ENCODE peak calls at places on chromosomes 13 and 19, in nine cellular contexts. V is stomach, A is uterus, S is OCI-LY7, B is Peyer's patch, G is Panc1, Q is GM23338, R is cardiac muscle cell, Y is IMR-90. C is an unnamed sample. For H3K4me1, the result is how much of the 10 kb centered on the place peaks cover.

GRCh38 chr13:101514695-101515275 is 62.3 kb downstream of the ITGBL1 start:
- DNase-seq in S (peak), Y (peak), G (no peak), B (no peak), A (no peak), Q (peak), R (peak), V (no peak), C (peak)

GRCh38 chr13:99352351-99353271 is 45.4 kb upstream of the GPR183 start:
- DNase-seq in A (no peak), V (no peak), G (no peak), B (no peak), R (no peak), Q (no peak), Y (no peak), S (no peak), C (no peak)

GRCh38 chr13:72244788-72245187 is 377.8 kb upstream of the DACH1 start:
- DNase-seq in R (no peak), G (no peak), V (no peak), B (no peak), Y (no peak), S (no peak), A (no peak), Q (no peak), C (no peak)

GRCh38 chr19:6103217-6103644 is 7.1 kb downstream of the RFX2 start:
- DNase-seq in V (peak), Q (no peak), Y (peak), A (peak), B (no peak), G (no peak), R (no peak), S (no peak), C (no peak)

GRCh38 chr19:32876919-32877285 is 7.3 kb upstream of the SLC7A9 start:
- DNase-seq in G (no peak), A (no peak), R (no peak), S (no peak), Q (no peak), V (no peak), Y (peak), B (peak), C (no peak)

GRCh38 chr13:93244141-93244917 is 17.7 kb downstream of the GPC6 start:
- DNase-seq in Y (peak), Q (no peak), A (no peak), R (peak), V (no peak), S (no peak), B (no peak), G (no peak), C (no peak)

GRCh38 chr13:26280822-26281221 is 26.9 kb downstream of the CDK8 start:
- DNase-seq in G (no peak), Q (peak), Y (no peak), B (no peak), R (no peak), A (no peak), V (no peak), S (no peak), C (peak)

GRCh38 chr19:42376177-42376555 is 13.9 kb downstream of the CNFN start:
- DNase-seq in B (no peak), A (no peak), G (no peak), R (no peak), Q (no peak), S (no peak), V (no peak), Y (no peak), C (no peak)

GRCh38 chr13:49681837-49682236 is 9.4 kb downstream of the EBPL start:
- DNase-seq in Y (peak), R (no peak), V (no peak), B (no peak), S (no peak), A (no peak), Q (no peak), G (no peak), C (no peak)

GRCh38 chr13:26133851-26134250 is 82.0 kb upstream of the SHISA2 start:
- DNase-seq in Q (peak), Y (no peak), V (no peak), S (no peak), A (no peak), G (no peak), R (no peak), B (no peak), C (no peak)

GRCh38 chr19:1081301-1082164 is 13.6 kb downstream of the POLR2E start:
- DNase-seq in B (no peak), Q (peak), G (no peak), V (no peak), R (no peak), S (no peak), Y (no peak), A (no peak), C (no peak)

GRCh38 chr13:23984541-23984940 is 87.2 kb upstream of the C1QTNF9B start:
- DNase-seq in Q (no peak), V (peak), R (no peak), S (no peak), G (no peak), Y (no peak), A (peak), B (no peak), C (no peak)

GRCh38 chr13:107576430-107576829 is 638.9 kb downstream of the LIG4 start:
- DNase-seq in A (no peak), Y (peak), G (no peak), R (no peak), Q (no peak), V (no peak), S (no peak), B (no peak), C (no peak)

GRCh38 chr19:41997121-41997850 is 3.3 kb upstream of the ATP1A3 start:
- DNase-seq in A (no peak), Q (peak), B (no peak), R (peak), Y (peak), V (peak), S (peak), G (no peak), C (no peak)

GRCh38 chr19:4403005-4403761 is 743 bp downstream of the CHAF1A start:
- DNase-seq in A (no peak), R (no peak), B (peak), S (peak), V (no peak), Q (peak), Y (no peak), G (no peak), C (no peak)

GRCh38 chr19:50928841-50929240 is 17.6 kb upstream of the KLK4 start:
- DNase-seq in B (no peak), Q (peak), R (no peak), S (no peak), Y (no peak), G (no peak), A (no peak), V (no peak), C (no peak)

GRCh38 chr19:51025809-51026553 is 435 bp downstream of the KLK11 start:
- DNase-seq in S (no peak), A (no peak), V (peak), R (no peak), Q (no peak), Y (no peak), G (no peak), B (no peak), C (no peak)

GRCh38 chr19:17797397-17798201 is 2.7 kb downstream of the B3GNT3 start:
- DNase-seq in Q (no peak), B (peak), A (no peak), R (no peak), G (peak), Y (no peak), S (no peak), V (peak), C (peak)

GRCh38 chr19:7326105-7326877 is 22.4 kb upstream of the ARHGEF18 start:
- DNase-seq in Q (peak), R (no peak), G (peak), S (peak), A (no peak), V (no peak), B (peak), Y (no peak), C (peak)

GRCh38 chr13:48530833-48531232 is 2.0 kb downstream of the RCBTB2 start:
- DNase-seq in S (peak), B (no peak), R (no peak), A (no peak), V (no peak), Y (no peak), G (no peak), Q (no peak), C (no peak)
- H3K4me1 ChIP-seq in S (half or more), B (under half), R (under half), A (under half), V (under half), Y (under half), G (under half), Q (under half), C (under half)

GRCh38 chr19:2394669-2395292 is 32.6 kb downstream of the TIMM13 start:
- DNase-seq in R (no peak), Q (no peak), Y (no peak), V (no peak), S (no peak), B (peak), G (no peak), A (no peak), C (peak)
- H3K4me3 ChIP-seq in R (no peak), Q (no peak), Y (no peak), V (no peak), S (peak), B (peak), G (no peak), A (no peak), C (no peak)

GRCh38 chr19:11551603-11552235 is 7.3 kb downstream of the ELOF1 start:
- DNase-seq in G (no peak), Q (peak), S (peak), Y (no peak), R (peak), B (no peak), A (peak), V (no peak), C (peak)
- TF ChIP-seq CTCF in G (no peak), Q (peak), S (peak), Y (peak), R (peak), B (no peak), A (no peak), V (no peak), C (peak)

GRCh38 chr13:27638521-27638920 is 16.8 kb downstream of the POLR1D start:
- DNase-seq in R (no peak), Q (no peak), Y (peak), S (no peak), V (no peak), A (peak), G (no peak), B (no peak), C (no peak)
- H3K4me1 ChIP-seq in R (under half), Q (under half), Y (under half), S (under half), V (half or more), A (under half), G (under half), B (under half), C (under half)

GRCh38 chr13:66219493-66219892 is 1010.6 kb downstream of the PCDH9 start:
- DNase-seq in B (no peak), V (no peak), S (no peak), Y (no peak), R (no peak), A (no peak), G (no peak), Q (no peak), C (no peak)
- H3K4me3 ChIP-seq in B (no peak), V (no peak), S (no peak), Y (no peak), R (no peak), A (no peak), G (no peak), Q (no peak), C (no peak)

GRCh38 chr19:43759515-43759914 is 4.8 kb upstream of the SMG9 start:
- DNase-seq in G (no peak), B (no peak), A (no peak), S (peak), Y (peak), V (no peak), R (no peak), Q (peak), C (no peak)
- TF ChIP-seq CTCF in G (no peak), B (no peak), A (no peak), S (peak), Y (peak), V (no peak), R (peak), Q (no peak), C (peak)

C was measured in Caco-2.